ENCODE peak calls at places on chromosomes 7 and 10, in six cellular contexts. E is GM13976, W is progenitor cell of endocrine pancreas, L is tibial artery, Z is endodermal cell, O is fibroblast of villous mesenchyme. S is an unnamed sample.

GRCh38 chr10:47371629-47372485 is 12.2 kb downstream of the ZNF488 start:
- DNase-seq in Z (peak), O (peak), E (no peak), L (peak), W (no peak), S (no peak)

GRCh38 chr7:45067582-45067981 is 21.2 kb downstream of the NACAD start:
- DNase-seq in L (no peak), O (no peak), E (no peak), Z (no peak), W (no peak), S (no peak)

GRCh38 chr10:73634397-73634796 is 6.9 kb downstream of the MYOZ1 start:
- DNase-seq in L (no peak), O (no peak), W (no peak), Z (no peak), E (no peak), S (no peak)

GRCh38 chr7:26616235-26616634 is 248.2 kb downstream of the SKAP2 start:
- DNase-seq in Z (no peak), W (no peak), L (no peak), O (no peak), E (no peak), S (no peak)

GRCh38 chr10:3124412-3125175 is 48.0 kb downstream of the PITRM1 start:
- DNase-seq in L (no peak), O (no peak), Z (no peak), W (no peak), E (no peak), S (no peak)

GRCh38 chr7:21902240-21902639 is 43.5 kb downstream of the CDCA7L start:
- DNase-seq in Z (no peak), W (no peak), E (no peak), O (peak), L (no peak), S (no peak)

GRCh38 chr10:35140727-35141126 is 14.1 kb downstream of the CREM start:
- DNase-seq in L (no peak), O (no peak), E (no peak), W (no peak), Z (no peak), S (no peak)

GRCh38 chr10:88783734-88784133 is 18.8 kb upstream of the LIPM start:
- DNase-seq in E (no peak), L (no peak), O (peak), Z (no peak), W (no peak), S (no peak)

GRCh38 chr10:7908541-7909210 is 90.4 kb downstream of the TAF3 start:
- DNase-seq in W (no peak), E (no peak), Z (no peak), L (no peak), O (no peak), S (no peak)

GRCh38 chr7:107678110-107678753 is 17.6 kb downstream of the SLC26A4 start:
- DNase-seq in Z (no peak), E (no peak), L (no peak), O (no peak), W (no peak), S (no peak)

GRCh38 chr10:62852961-62853702 is 37.0 kb upstream of the EGR2 start:
- DNase-seq in E (no peak), W (no peak), O (no peak), L (no peak), Z (no peak), S (no peak)

GRCh38 chr7:97002555-97003261 is 2.6 kb upstream of the DLX6 start:
- DNase-seq in L (no peak), O (no peak), E (no peak), Z (peak), W (no peak), S (no peak)

GRCh38 chr7:107658467-107658866 is 2.2 kb upstream of the SLC26A4 start:
- DNase-seq in W (no peak), O (no peak), Z (no peak), E (no peak), L (no peak), S (no peak)

GRCh38 chr7:131293018-131293417 is 34.7 kb upstream of the MKLN1 start:
- DNase-seq in O (no peak), L (peak), E (no peak), W (no peak), Z (no peak), S (no peak)

GRCh38 chr7:128841961-128842673 is 11.9 kb downstream of the FLNC start:
- DNase-seq in L (no peak), Z (peak), E (peak), O (no peak), W (no peak), S (peak)

GRCh38 chr7:54259185-54259584 is 283.0 kb upstream of the VSTM2A start:
- DNase-seq in W (no peak), L (no peak), O (no peak), Z (no peak), E (no peak), S (no peak)

DNA sequence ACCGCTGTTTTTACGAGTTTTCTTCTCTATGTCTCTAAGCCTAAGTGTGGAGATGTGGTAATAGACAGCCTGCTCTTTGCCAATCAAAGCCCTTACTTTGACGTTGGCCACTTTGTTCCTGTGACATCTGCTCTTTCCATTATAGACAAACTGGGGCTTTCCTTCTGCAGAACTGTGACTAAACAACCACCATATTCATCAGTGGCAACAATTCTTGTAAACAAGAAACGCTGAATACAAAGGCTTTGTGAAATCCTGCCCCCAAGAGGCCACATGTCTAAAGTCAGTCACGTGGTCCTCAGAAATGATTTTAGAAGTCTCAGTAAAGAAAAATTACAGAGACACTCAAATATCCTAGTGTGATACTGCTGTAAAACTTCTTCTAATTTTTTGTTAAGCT is 59.6 kb upstream of the CAPZA2 start:
- DNase-seq in E (peak), Z (peak), O (peak), L (no peak), W (no peak), S (no peak)
- TF ChIP-seq CTCF in E (no peak), Z (peak), O (peak), L (peak), W (peak), S (no peak)

DNA sequence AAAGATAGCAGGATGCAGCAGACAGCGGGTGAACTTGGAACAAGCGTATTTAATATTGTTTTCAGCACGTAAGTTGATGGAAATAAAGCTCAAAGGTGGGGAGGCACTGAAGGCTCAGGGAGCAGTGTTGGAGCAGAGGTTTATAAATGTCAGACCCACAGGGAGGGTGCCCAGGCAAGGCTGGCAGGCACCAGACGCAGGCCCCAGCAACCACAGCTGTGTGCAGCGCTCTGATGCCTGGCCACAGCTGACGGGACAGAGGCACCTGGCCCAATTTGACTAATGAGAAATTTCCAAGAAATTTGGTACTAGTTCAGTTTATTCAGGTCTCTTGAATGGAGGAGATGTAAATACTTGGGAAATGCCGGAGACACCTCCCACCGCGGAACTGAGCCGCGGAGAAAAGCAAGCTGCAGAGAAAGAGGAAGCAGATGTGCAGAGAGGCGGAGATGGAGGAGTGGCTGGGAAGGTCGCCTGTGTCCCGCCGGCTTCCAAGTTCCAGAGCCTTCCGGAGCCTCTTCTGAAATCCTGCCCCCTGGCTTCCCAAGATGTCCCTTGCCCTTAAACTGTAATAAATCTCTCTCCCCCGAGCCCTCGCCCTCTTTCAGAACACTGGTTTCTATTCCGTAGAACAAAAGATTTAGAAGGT is 38.3 kb upstream of the PLXNA4 start:
- DNase-seq in O (peak), E (peak), W (no peak), L (peak), Z (peak), S (no peak)
- TF ChIP-seq CTCF in O (peak), E (no peak), W (peak), L (no peak), Z (peak), S (no peak)

GRCh38 chr7:80517177-80517804 is 5.4 kb upstream of the GNAT3 start:
- DNase-seq in Z (no peak), W (no peak), O (no peak), L (no peak), E (no peak), S (no peak)
- TF ChIP-seq CTCF in Z (no peak), W (no peak), O (no peak), L (no peak), E (no peak), S (no peak)

GRCh38 chr7:100600222-100601038 is 1.7 kb upstream of the PCOLCE start:
- DNase-seq in O (no peak), Z (no peak), W (no peak), E (no peak), L (no peak), S (no peak)
- TF ChIP-seq CTCF in O (no peak), Z (peak), W (no peak), E (no peak), L (no peak), S (no peak)

DNA sequence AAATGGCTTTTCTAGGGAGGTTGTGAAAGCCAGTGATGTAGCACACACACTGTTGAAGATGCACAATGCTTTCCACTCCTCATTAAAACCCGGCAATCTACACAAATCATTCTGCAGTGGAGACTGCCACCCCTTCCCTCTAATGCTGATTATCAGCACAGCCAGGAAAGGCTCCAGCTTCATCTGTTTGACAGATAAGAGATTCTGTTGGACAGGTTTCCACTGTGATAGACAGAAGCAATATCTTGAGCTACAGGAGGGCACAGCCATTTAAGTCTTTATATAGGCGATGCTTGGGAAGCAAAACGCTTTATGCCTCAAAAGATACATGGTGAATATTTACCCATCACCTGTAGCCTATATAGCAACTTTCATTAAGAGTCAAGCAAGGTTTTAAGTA is 555.6 kb downstream of the GLRX3 start:
- DNase-seq in Z (no peak), L (no peak), E (no peak), O (no peak), W (no peak), S (no peak)
- TF ChIP-seq CTCF in Z (no peak), L (no peak), E (no peak), O (no peak), W (no peak), S (no peak)

DNA sequence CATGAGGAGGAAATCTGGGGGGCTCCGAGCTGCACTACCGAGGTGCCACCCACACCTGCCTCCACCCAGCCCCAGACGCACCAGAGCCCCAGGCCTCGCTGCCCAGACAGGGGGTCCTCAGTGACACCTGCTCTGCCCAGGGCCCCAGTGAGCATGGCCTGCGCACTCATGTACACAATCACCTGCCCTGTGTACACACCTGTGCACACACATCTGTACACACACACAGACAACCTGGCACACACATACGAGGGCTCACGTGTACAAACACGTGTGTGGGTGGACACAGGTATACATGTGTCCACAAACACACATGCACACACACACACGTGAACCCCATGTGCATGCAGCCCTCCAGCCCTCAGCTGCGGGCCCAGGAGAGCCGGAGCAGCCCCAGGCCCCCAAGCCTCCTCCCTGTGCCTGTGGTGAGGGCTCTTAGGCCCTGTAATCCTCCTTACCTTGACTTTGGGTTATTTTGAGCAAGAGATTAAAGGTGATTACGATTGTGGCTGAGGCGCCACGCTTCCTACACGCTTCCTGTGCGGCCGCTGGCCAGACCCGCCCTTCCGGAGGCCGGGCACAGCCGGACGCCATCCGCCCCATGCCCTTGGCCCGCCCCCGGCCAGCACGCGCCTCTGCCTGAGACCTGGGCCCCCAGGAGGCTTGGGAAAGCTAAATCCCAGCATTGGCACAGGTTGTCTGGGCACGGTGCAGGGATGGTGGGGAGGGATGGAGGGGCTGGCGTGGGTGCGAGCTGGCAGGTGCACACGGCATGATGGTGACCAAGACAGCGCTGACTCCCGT is 71.9 kb downstream of the ELFN1 start:
- DNase-seq in L (no peak), E (no peak), W (no peak), O (no peak), Z (no peak), S (no peak)
- TF ChIP-seq CTCF in L (no peak), E (no peak), W (no peak), O (no peak), Z (no peak), S (no peak)

GRCh38 chr10:71723301-71723700 is 3.7 kb upstream of the C10orf105 start:
- DNase-seq in W (no peak), O (no peak), Z (no peak), L (no peak), E (no peak), S (no peak)
- TF ChIP-seq CTCF in W (no peak), O (no peak), Z (no peak), L (no peak), E (no peak), S (no peak)

S was measured in activated B cell treated with CpG ODN at 0.5 μM for 24 hours.